ENCODE peak calls at places on chromosome 21, in eight cellular contexts. One of them, this sample, is unnamed.

GRCh38 chr21:42187976-42188653 is 30.8 kb upstream of the ABCG1 start:
- DNase-seq in CD8-positive, alpha-beta T cell: peak; percentile 74
- DNase-seq in RWPE1: no peak
- DNase-seq in glutamatergic neuron: no peak
- DNase-seq in GM13976: peak; percentile 87
- DNase-seq in tibial artery: peak; percentile 48
- DNase-seq in tibial nerve: no peak
- DNase-seq in fibroblast of pulmonary artery: peak; percentile 43
- DNase-seq in this sample: no peak

GRCh38 chr21:18164933-18165332 is 79.7 kb upstream of the CHODL start:
- DNase-seq in CD8-positive, alpha-beta T cell: no peak
- DNase-seq in RWPE1: peak; percentile 57
- DNase-seq in glutamatergic neuron: no peak
- DNase-seq in GM13976: no peak
- DNase-seq in tibial artery: no peak
- DNase-seq in tibial nerve: no peak
- DNase-seq in fibroblast of pulmonary artery: no peak
- DNase-seq in this sample: no peak

GRCh38 chr21:41111681-41112080 is 56.3 kb upstream of the BACE2 start:
- DNase-seq in CD8-positive, alpha-beta T cell: no peak
- DNase-seq in RWPE1: no peak
- DNase-seq in glutamatergic neuron: no peak
- DNase-seq in GM13976: no peak
- DNase-seq in tibial artery: no peak
- DNase-seq in tibial nerve: no peak
- DNase-seq in fibroblast of pulmonary artery: no peak
- DNase-seq in this sample: no peak

GRCh38 chr21:27390384-27390783 is 423.5 kb upstream of the ADAMTS5 start:
- DNase-seq in CD8-positive, alpha-beta T cell: no peak
- DNase-seq in RWPE1: no peak
- DNase-seq in glutamatergic neuron: no peak
- DNase-seq in GM13976: no peak
- DNase-seq in tibial artery: no peak
- DNase-seq in tibial nerve: no peak
- DNase-seq in fibroblast of pulmonary artery: no peak
- DNase-seq in this sample: no peak

GRCh38 chr21:31248598-31248997 is 95.5 kb downstream of the TIAM1 start:
- DNase-seq in CD8-positive, alpha-beta T cell: no peak
- DNase-seq in RWPE1: peak; percentile 49
- DNase-seq in glutamatergic neuron: no peak
- DNase-seq in GM13976: no peak
- DNase-seq in tibial artery: no peak
- DNase-seq in tibial nerve: no peak
- DNase-seq in fibroblast of pulmonary artery: peak; percentile 60
- DNase-seq in this sample: no peak

GRCh38 chr21:42225571-42226155 is 6.7 kb downstream of the ABCG1 start:
- DNase-seq in CD8-positive, alpha-beta T cell: no peak
- DNase-seq in RWPE1: no peak
- DNase-seq in glutamatergic neuron: no peak
- DNase-seq in GM13976: no peak
- DNase-seq in tibial artery: no peak
- DNase-seq in tibial nerve: no peak
- DNase-seq in fibroblast of pulmonary artery: no peak
- DNase-seq in this sample: no peak

GRCh38 chr21:19523731-19524130 is 1120.1 kb upstream of the TMPRSS15 start:
- DNase-seq in CD8-positive, alpha-beta T cell: no peak
- DNase-seq in RWPE1: peak; percentile 5
- DNase-seq in glutamatergic neuron: no peak
- DNase-seq in GM13976: no peak
- DNase-seq in tibial artery: no peak
- DNase-seq in tibial nerve: no peak
- DNase-seq in fibroblast of pulmonary artery: peak; percentile 7
- DNase-seq in this sample: no peak

GRCh38 chr21:43767980-43768867 is 7.9 kb downstream of the CSTB start:
- DNase-seq in CD8-positive, alpha-beta T cell: no peak
- DNase-seq in RWPE1: peak; percentile 81
- DNase-seq in glutamatergic neuron: no peak
- DNase-seq in GM13976: no peak
- DNase-seq in tibial artery: peak; percentile 49
- DNase-seq in tibial nerve: peak; percentile 48
- DNase-seq in fibroblast of pulmonary artery: peak; percentile 81
- DNase-seq in this sample: peak; percentile 74

GRCh38 chr21:43703068-43703880 is 15.7 kb upstream of the PDXK start:
- DNase-seq in CD8-positive, alpha-beta T cell: peak; percentile 11
- DNase-seq in RWPE1: no peak
- DNase-seq in glutamatergic neuron: no peak
- DNase-seq in GM13976: no peak
- DNase-seq in tibial artery: no peak
- DNase-seq in tibial nerve: no peak
- DNase-seq in fibroblast of pulmonary artery: peak; percentile 78
- DNase-seq in this sample: no peak

GRCh38 chr21:31099122-31099521 is 60.8 kb upstream of the KRTAP19-8 start:
- DNase-seq in CD8-positive, alpha-beta T cell: no peak
- DNase-seq in RWPE1: no peak
- DNase-seq in glutamatergic neuron: no peak
- DNase-seq in GM13976: no peak
- DNase-seq in tibial artery: no peak
- DNase-seq in tibial nerve: no peak
- DNase-seq in fibroblast of pulmonary artery: no peak
- DNase-seq in this sample: no peak

GRCh38 chr21:43362928-43363314 is 64.0 kb downstream of the SIK1 start:
- DNase-seq in CD8-positive, alpha-beta T cell: no peak
- DNase-seq in RWPE1: no peak
- DNase-seq in glutamatergic neuron: no peak
- DNase-seq in GM13976: no peak
- DNase-seq in tibial artery: no peak
- DNase-seq in tibial nerve: no peak
- DNase-seq in fibroblast of pulmonary artery: no peak
- DNase-seq in this sample: no peak

GRCh38 chr21:42836767-42837301 is 42.5 kb downstream of the WDR4 start:
- DNase-seq in CD8-positive, alpha-beta T cell: no peak
- DNase-seq in RWPE1: no peak
- DNase-seq in glutamatergic neuron: no peak
- DNase-seq in GM13976: peak; percentile 32
- DNase-seq in tibial artery: no peak
- DNase-seq in tibial nerve: no peak
- DNase-seq in fibroblast of pulmonary artery: no peak
- DNase-seq in this sample: no peak

GRCh38 chr21:16554522-16554921 is 824.7 kb downstream of the USP25 start:
- DNase-seq in CD8-positive, alpha-beta T cell: no peak
- DNase-seq in RWPE1: no peak
- DNase-seq in glutamatergic neuron: no peak
- DNase-seq in GM13976: no peak
- DNase-seq in tibial artery: no peak
- DNase-seq in tibial nerve: no peak
- DNase-seq in fibroblast of pulmonary artery: peak; percentile 47
- DNase-seq in this sample: no peak

GRCh38 chr21:36183144-36183795 is 26.6 kb downstream of the DOP1B start:
- DNase-seq in CD8-positive, alpha-beta T cell: no peak
- DNase-seq in RWPE1: no peak
- DNase-seq in glutamatergic neuron: no peak
- DNase-seq in GM13976: no peak
- DNase-seq in tibial artery: no peak
- DNase-seq in tibial nerve: no peak
- DNase-seq in fibroblast of pulmonary artery: no peak
- DNase-seq in this sample: no peak

GRCh38 chr21:26916799-26917198 is 50.1 kb downstream of the ADAMTS5 start:
- DNase-seq in CD8-positive, alpha-beta T cell: no peak
- DNase-seq in RWPE1: no peak
- DNase-seq in glutamatergic neuron: no peak
- DNase-seq in GM13976: no peak
- DNase-seq in tibial artery: no peak
- DNase-seq in tibial nerve: no peak
- DNase-seq in fibroblast of pulmonary artery: no peak
- DNase-seq in this sample: no peak

GRCh38 chr21:36321325-36322082 is 1.5 kb downstream of the MORC3 start:
- DNase-seq in CD8-positive, alpha-beta T cell: peak; percentile 1
- DNase-seq in RWPE1: no peak
- DNase-seq in glutamatergic neuron: peak; percentile 32
- DNase-seq in GM13976: no peak
- DNase-seq in tibial artery: no peak
- DNase-seq in tibial nerve: no peak
- DNase-seq in fibroblast of pulmonary artery: peak; percentile 32
- DNase-seq in this sample: no peak

GRCh38 chr21:17466166-17466565 is 46.7 kb upstream of the CXADR start:
- DNase-seq in CD8-positive, alpha-beta T cell: no peak
- DNase-seq in RWPE1: no peak
- DNase-seq in glutamatergic neuron: no peak
- DNase-seq in GM13976: no peak
- DNase-seq in tibial artery: no peak
- DNase-seq in tibial nerve: no peak
- DNase-seq in fibroblast of pulmonary artery: peak; percentile 67
- DNase-seq in this sample: peak; percentile 40

GRCh38 chr21:16587671-16588379 is 858.0 kb downstream of the USP25 start:
- DNase-seq in CD8-positive, alpha-beta T cell: no peak
- DNase-seq in RWPE1: peak; percentile 55
- DNase-seq in glutamatergic neuron: peak; percentile 22
- DNase-seq in GM13976: no peak
- DNase-seq in tibial artery: peak; percentile 28
- DNase-seq in tibial nerve: no peak
- DNase-seq in fibroblast of pulmonary artery: peak; percentile 87
- DNase-seq in this sample: no peak

GRCh38 chr21:33478858-33479678 is 706 bp downstream of the TMEM50B start:
- DNase-seq in CD8-positive, alpha-beta T cell: peak; percentile 25
- DNase-seq in RWPE1: peak; percentile 31
- DNase-seq in glutamatergic neuron: peak; percentile 39
- DNase-seq in GM13976: peak; percentile 76
- DNase-seq in tibial artery: no peak
- DNase-seq in tibial nerve: no peak
- DNase-seq in fibroblast of pulmonary artery: peak; percentile 31
- DNase-seq in this sample: peak; percentile 23
- TF ChIP-seq CTCF in CD8-positive, alpha-beta T cell: no peak
- TF ChIP-seq CTCF in RWPE1: no peak
- TF ChIP-seq CTCF in glutamatergic neuron: no peak
- TF ChIP-seq CTCF in GM13976: no peak
- TF ChIP-seq CTCF in tibial artery: no peak
- TF ChIP-seq CTCF in tibial nerve: peak; percentile 20
- TF ChIP-seq CTCF in fibroblast of pulmonary artery: no peak
- TF ChIP-seq CTCF in this sample: no peak

GRCh38 chr21:33300701-33301631 is 23.8 kb upstream of the IFNAR1 start:
- DNase-seq in CD8-positive, alpha-beta T cell: no peak
- DNase-seq in RWPE1: no peak
- DNase-seq in glutamatergic neuron: no peak
- DNase-seq in GM13976: no peak
- DNase-seq in tibial artery: no peak
- DNase-seq in tibial nerve: no peak
- DNase-seq in fibroblast of pulmonary artery: peak; percentile 50
- DNase-seq in this sample: no peak

GRCh38 chr21:33301632-33302002 is 23.2 kb upstream of the IFNAR1 start:
- DNase-seq in CD8-positive, alpha-beta T cell: no peak
- DNase-seq in RWPE1: no peak
- DNase-seq in glutamatergic neuron: no peak
- DNase-seq in GM13976: no peak
- DNase-seq in tibial artery: no peak
- DNase-seq in tibial nerve: no peak
- DNase-seq in fibroblast of pulmonary artery: no peak
- DNase-seq in this sample: no peak

GRCh38 chr21:33296156-33296555 is 28.6 kb upstream of the IFNAR1 start:
- DNase-seq in CD8-positive, alpha-beta T cell: no peak
- DNase-seq in RWPE1: no peak
- DNase-seq in glutamatergic neuron: no peak
- DNase-seq in GM13976: no peak
- DNase-seq in tibial artery: no peak
- DNase-seq in tibial nerve: no peak
- DNase-seq in fibroblast of pulmonary artery: no peak
- DNase-seq in this sample: no peak

GRCh38 chr21:33302055-33302454 is 22.7 kb upstream of the IFNAR1 start:
- DNase-seq in CD8-positive, alpha-beta T cell: no peak
- DNase-seq in RWPE1: peak; percentile 8
- DNase-seq in glutamatergic neuron: no peak
- DNase-seq in GM13976: no peak
- DNase-seq in tibial artery: no peak
- DNase-seq in tibial nerve: no peak
- DNase-seq in fibroblast of pulmonary artery: no peak
- DNase-seq in this sample: no peak

GRCh38 chr21:33299181-33299752 is 25.5 kb upstream of the IFNAR1 start:
- DNase-seq in CD8-positive, alpha-beta T cell: no peak
- DNase-seq in RWPE1: peak; percentile 48
- DNase-seq in glutamatergic neuron: no peak
- DNase-seq in GM13976: peak; percentile 62
- DNase-seq in tibial artery: no peak
- DNase-seq in tibial nerve: no peak
- DNase-seq in fibroblast of pulmonary artery: no peak
- DNase-seq in this sample: peak; percentile 21
- TF ChIP-seq CTCF in CD8-positive, alpha-beta T cell: peak; percentile 29
- TF ChIP-seq CTCF in RWPE1: no peak
- TF ChIP-seq CTCF in glutamatergic neuron: no peak
- TF ChIP-seq CTCF in GM13976: no peak
- TF ChIP-seq CTCF in tibial artery: no peak
- TF ChIP-seq CTCF in tibial nerve: no peak
- TF ChIP-seq CTCF in fibroblast of pulmonary artery: no peak
- TF ChIP-seq CTCF in this sample: no peak

DNA sequence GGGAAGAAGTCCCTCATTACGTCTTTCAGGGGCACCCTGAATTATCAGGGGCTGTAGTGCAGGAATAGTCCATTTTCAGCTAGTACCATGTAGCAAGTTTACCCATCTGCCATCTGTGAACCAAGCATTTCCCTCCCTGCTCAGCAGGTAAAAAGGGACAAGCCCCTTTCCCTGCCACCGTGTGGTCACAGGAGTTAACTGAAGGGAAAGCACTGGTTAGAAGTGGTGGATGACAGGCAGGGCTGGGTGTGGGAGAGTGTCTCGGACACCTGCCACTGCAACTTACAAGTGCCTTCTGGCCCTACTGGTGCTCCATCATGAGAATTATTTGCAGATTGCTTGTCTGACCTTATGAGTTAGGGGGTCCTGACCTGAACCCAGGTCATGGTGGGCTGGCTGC is 32.0 kb upstream of the IGSF5 start:
- DNase-seq in CD8-positive, alpha-beta T cell: no peak
- DNase-seq in RWPE1: no peak
- DNase-seq in glutamatergic neuron: no peak
- DNase-seq in GM13976: no peak
- DNase-seq in tibial artery: no peak
- DNase-seq in tibial nerve: no peak
- DNase-seq in fibroblast of pulmonary artery: no peak
- DNase-seq in this sample: peak; percentile 6
- TF ChIP-seq CTCF in CD8-positive, alpha-beta T cell: no peak
- TF ChIP-seq CTCF in RWPE1: no peak
- TF ChIP-seq CTCF in glutamatergic neuron: no peak
- TF ChIP-seq CTCF in GM13976: no peak
- TF ChIP-seq CTCF in tibial artery: no peak
- TF ChIP-seq CTCF in tibial nerve: no peak
- TF ChIP-seq CTCF in fibroblast of pulmonary artery: no peak
- TF ChIP-seq CTCF in this sample: no peak

DNA sequence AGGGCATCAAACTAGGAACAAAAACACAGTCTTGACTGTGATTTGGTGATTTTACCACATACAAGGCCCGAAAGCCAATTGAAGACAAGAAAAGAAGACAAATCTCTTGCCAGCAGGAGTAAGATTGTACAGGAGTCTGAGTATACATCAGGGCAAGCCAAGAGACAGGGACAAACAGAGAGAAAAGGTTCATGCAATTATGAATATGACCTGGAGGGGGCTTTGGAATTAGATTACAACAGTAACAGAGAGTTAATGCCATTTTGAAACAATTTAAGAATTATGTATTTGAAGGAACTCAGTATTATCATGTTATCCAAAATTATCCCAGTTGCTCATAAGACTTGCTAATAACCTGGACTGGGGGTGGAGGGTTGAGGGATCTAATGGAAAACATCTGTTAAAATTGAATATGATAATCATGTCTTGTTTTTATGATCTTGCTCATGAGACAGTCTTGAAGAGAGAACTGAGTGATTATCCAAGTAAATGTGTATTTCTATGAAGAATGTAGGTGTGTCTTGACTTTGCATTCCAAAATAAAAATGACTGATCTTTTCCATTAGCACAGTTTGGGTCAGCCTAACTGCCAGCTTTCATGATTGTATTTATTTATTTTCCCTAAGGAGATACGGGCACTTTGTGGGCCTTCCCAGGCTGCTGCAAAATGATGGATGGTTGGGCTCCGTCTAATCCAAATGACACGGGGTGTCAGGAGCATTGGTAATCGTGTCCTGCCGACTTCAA is 117.7 kb downstream of the ERG start:
- DNase-seq in CD8-positive, alpha-beta T cell: no peak
- DNase-seq in RWPE1: peak; percentile 30
- DNase-seq in glutamatergic neuron: no peak
- DNase-seq in GM13976: no peak
- DNase-seq in tibial artery: no peak
- DNase-seq in tibial nerve: no peak
- DNase-seq in fibroblast of pulmonary artery: peak; percentile 52
- DNase-seq in this sample: no peak
- TF ChIP-seq CTCF in CD8-positive, alpha-beta T cell: no peak
- TF ChIP-seq CTCF in RWPE1: peak; percentile 15
- TF ChIP-seq CTCF in glutamatergic neuron: peak; percentile 54
- TF ChIP-seq CTCF in GM13976: no peak
- TF ChIP-seq CTCF in tibial artery: peak; percentile 22
- TF ChIP-seq CTCF in tibial nerve: no peak
- TF ChIP-seq CTCF in fibroblast of pulmonary artery: peak; percentile 54
- TF ChIP-seq CTCF in this sample: no peak

This sample was measured in Calu3.